ENCODE peak calls at places on chromosomes 11 and 22, in five cellular contexts. O is stomach, I is adrenal gland, K is cardiac muscle cell, S is mammary epithelial cell. X is an unnamed sample.

GRCh38 chr11:106281455-106282173 is 204.2 kb downstream of the AASDHPPT start:
- DNase-seq in O (no peak), I (no peak), K (no peak), S (peak; percentile 86), X (peak; percentile 51)

GRCh38 chr11:14713518-14714244 is 70.1 kb downstream of the PDE3B start:
- DNase-seq in O (no peak), I (no peak), K (no peak), S (no peak), X (no peak)

GRCh38 chr11:100923555-100923954 is 206.1 kb downstream of the PGR start:
- DNase-seq in O (no peak), I (no peak), K (no peak), S (no peak), X (peak; percentile 65)

GRCh38 chr11:64900774-64901173 is 16.2 kb downstream of the ATG2A start:
- DNase-seq in O (no peak), I (no peak), K (no peak), S (no peak), X (no peak)

GRCh38 chr11:125773516-125773915 is 5.1 kb downstream of the PATE2 start:
- DNase-seq in O (no peak), I (no peak), K (no peak), S (no peak), X (peak; percentile 76)

GRCh38 chr11:38060930-38061329 is 1462.9 kb upstream of the RAG2 start:
- DNase-seq in O (no peak), I (no peak), K (no peak), S (peak; percentile 30), X (no peak)

GRCh38 chr11:6388747-6389146 is 1.5 kb upstream of the SMPD1 start:
- DNase-seq in O (no peak), I (no peak), K (no peak), S (no peak), X (no peak)

GRCh38 chr11:11163256-11163655 is 189.8 kb downstream of the CSNK2A3 start:
- DNase-seq in O (no peak), I (no peak), K (no peak), S (no peak), X (no peak)

GRCh38 chr11:37571248-37571647 is 973.2 kb upstream of the RAG2 start:
- DNase-seq in O (no peak), I (no peak), K (no peak), S (peak; percentile 77), X (peak; percentile 40)

GRCh38 chr22:33110562-33111163 is 52.5 kb upstream of the SYN3 start:
- DNase-seq in O (no peak), I (peak; percentile 53), K (no peak), S (peak; percentile 14), X (no peak)

GRCh38 chr22:31238057-31238456 is 26.0 kb downstream of the LIMK2 start:
- DNase-seq in O (no peak), I (no peak), K (no peak), S (no peak), X (no peak)

GRCh38 chr11:69588270-69588669 is 52.7 kb upstream of the CCND1 start:
- DNase-seq in O (no peak), I (no peak), K (no peak), S (peak; percentile 83), X (peak; percentile 71)

GRCh38 chr11:100719809-100720221 is 32.7 kb downstream of the ARHGAP42 start:
- DNase-seq in O (peak; percentile 66), I (peak; percentile 66), K (no peak), S (peak; percentile 79), X (peak; percentile 91)

GRCh38 chr11:35030716-35031213 is 108.2 kb upstream of the CD44 start:
- DNase-seq in O (no peak), I (peak; percentile 89), K (no peak), S (peak; percentile 97), X (peak; percentile 96)

GRCh38 chr22:25898707-25899365 is 156.8 kb downstream of the MYO18B start:
- DNase-seq in O (no peak), I (no peak), K (peak; percentile 26), S (no peak), X (no peak)

GRCh38 chr22:43273902-43274484 is 69.2 kb downstream of the SCUBE1 start:
- DNase-seq in O (peak; percentile 47), I (peak; percentile 69), K (peak; percentile 75), S (peak; percentile 41), X (peak; percentile 33)

GRCh38 chr11:61075891-61076290 is 26.4 kb upstream of the CD5 start:
- DNase-seq in O (peak; percentile 71), I (no peak), K (peak; percentile 41), S (peak; percentile 17), X (peak; percentile 70)

GRCh38 chr11:3130269-3131071 is 34.6 kb downstream of the OSBPL5 start:
- DNase-seq in O (no peak), I (no peak), K (no peak), S (peak; percentile 91), X (no peak)

GRCh38 chr11:57675176-57675941 is 7.4 kb downstream of the ZDHHC5 start:
- DNase-seq in O (no peak), I (no peak), K (no peak), S (no peak), X (no peak)

GRCh38 chr22:50319503-50319951 is 7.3 kb downstream of the DENND6B start:
- DNase-seq in O (no peak), I (no peak), K (no peak), S (no peak), X (no peak)

GRCh38 chr22:50317674-50318073 is 9.1 kb downstream of the DENND6B start:
- DNase-seq in O (no peak), I (no peak), K (no peak), S (no peak), X (no peak)

GRCh38 chr22:50318356-50318697 is 8.5 kb downstream of the DENND6B start:
- DNase-seq in O (no peak), I (no peak), K (no peak), S (no peak), X (no peak)

GRCh38 chr22:50320116-50320515 is 6.7 kb downstream of the DENND6B start:
- DNase-seq in O (no peak), I (no peak), K (no peak), S (no peak), X (no peak)

GRCh38 chr22:50318698-50319411 is 8.0 kb downstream of the DENND6B start:
- DNase-seq in O (no peak), I (no peak), K (no peak), S (no peak), X (no peak)
- H3K4me1 ChIP-seq in O (peaks cover 4% of the 10 kb centered on the region), I (peaks cover 8% of the 10 kb centered on the region), K (peaks cover 10% of the 10 kb centered on the region), S (no peaks in the 10 kb centered on the region), X (no peaks in the 10 kb centered on the region)

GRCh38 chr22:45974498-45974897 is 2.5 kb downstream of the WNT7B start:
- DNase-seq in O (no peak), I (no peak), K (no peak), S (no peak), X (no peak)

GRCh38 chr22:45971389-45972028 is 5.5 kb downstream of the WNT7B start:
- DNase-seq in O (no peak), I (no peak), K (no peak), S (no peak), X (no peak)

GRCh38 chr22:45972091-45972867 is 4.7 kb downstream of the WNT7B start:
- DNase-seq in O (no peak), I (no peak), K (peak; percentile 21), S (no peak), X (no peak)

GRCh38 chr22:45970709-45971388 is 6.1 kb downstream of the WNT7B start:
- DNase-seq in O (no peak), I (no peak), K (no peak), S (no peak), X (peak; percentile 44)

DNA sequence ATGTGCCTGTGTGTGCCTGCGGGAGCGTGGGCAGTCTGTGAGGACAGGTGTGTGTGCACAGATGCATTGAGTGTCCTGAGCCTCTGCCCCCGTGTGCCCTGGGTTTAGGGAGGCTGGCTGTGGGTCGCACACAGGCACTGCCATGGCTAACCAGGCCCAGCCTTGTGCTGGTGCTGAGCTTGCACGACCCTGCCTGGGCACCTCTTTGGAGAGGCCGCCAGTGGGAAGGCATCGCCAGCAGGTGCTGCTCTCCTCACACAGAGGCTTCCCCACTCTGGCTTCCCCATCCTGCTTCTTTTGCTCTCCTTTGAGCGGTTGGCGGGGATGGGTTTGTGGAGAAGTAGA is 4.1 kb downstream of the WNT7B start:
- DNase-seq in O (no peak), I (no peak), K (no peak), S (no peak), X (no peak)
- H3K4me1 ChIP-seq in O (peaks cover 43% of the 10 kb centered on the region), I (peaks cover 12% of the 10 kb centered on the region), K (peaks cover 9% of the 10 kb centered on the region), S (peaks cover 47% of the 10 kb centered on the region), X (peaks cover 12% of the 10 kb centered on the region)

GRCh38 chr22:17948101-17948500 is 76.3 kb downstream of the MICAL3 start:
- DNase-seq in O (peak; percentile 17), I (no peak), K (no peak), S (no peak), X (no peak)

GRCh38 chr22:17953147-17953546 is 71.2 kb downstream of the MICAL3 start:
- DNase-seq in O (no peak), I (no peak), K (no peak), S (no peak), X (no peak)

GRCh38 chr22:17952273-17952801 is 72.0 kb downstream of the MICAL3 start:
- DNase-seq in O (no peak), I (no peak), K (no peak), S (no peak), X (no peak)

GRCh38 chr22:17951315-17951714 is 73.0 kb downstream of the MICAL3 start:
- DNase-seq in O (no peak), I (no peak), K (peak; percentile 63), S (no peak), X (no peak)

GRCh38 chr22:17949926-17950473 is 74.4 kb downstream of the MICAL3 start:
- DNase-seq in O (no peak), I (no peak), K (no peak), S (no peak), X (no peak)
- H3K4me1 ChIP-seq in O (peaks cover 16% of the 10 kb centered on the region), I (peaks cover 37% of the 10 kb centered on the region), K (peaks cover 44% of the 10 kb centered on the region), S (peaks cover 29% of the 10 kb centered on the region), X (peaks cover 4% of the 10 kb centered on the region)

GRCh38 chr11:1486054-1486825 is at the start of gene MOB2:
- DNase-seq in O (peak; percentile 83), I (peak; percentile 49), K (peak; percentile 83), S (no peak), X (peak; percentile 17)

GRCh38 chr11:1488575-1489180 is 2.1 kb upstream of the MOB2 start:
- DNase-seq in O (no peak), I (peak; percentile 12), K (no peak), S (no peak), X (no peak)

GRCh38 chr11:1487851-1488574 is 1.4 kb upstream of the MOB2 start:
- DNase-seq in O (peak; percentile 36), I (peak; percentile 5), K (no peak), S (no peak), X (no peak)

GRCh38 chr11:1485504-1485885 is 1.1 kb downstream of the MOB2 start:
- DNase-seq in O (no peak), I (no peak), K (no peak), S (no peak), X (no peak)

DNA sequence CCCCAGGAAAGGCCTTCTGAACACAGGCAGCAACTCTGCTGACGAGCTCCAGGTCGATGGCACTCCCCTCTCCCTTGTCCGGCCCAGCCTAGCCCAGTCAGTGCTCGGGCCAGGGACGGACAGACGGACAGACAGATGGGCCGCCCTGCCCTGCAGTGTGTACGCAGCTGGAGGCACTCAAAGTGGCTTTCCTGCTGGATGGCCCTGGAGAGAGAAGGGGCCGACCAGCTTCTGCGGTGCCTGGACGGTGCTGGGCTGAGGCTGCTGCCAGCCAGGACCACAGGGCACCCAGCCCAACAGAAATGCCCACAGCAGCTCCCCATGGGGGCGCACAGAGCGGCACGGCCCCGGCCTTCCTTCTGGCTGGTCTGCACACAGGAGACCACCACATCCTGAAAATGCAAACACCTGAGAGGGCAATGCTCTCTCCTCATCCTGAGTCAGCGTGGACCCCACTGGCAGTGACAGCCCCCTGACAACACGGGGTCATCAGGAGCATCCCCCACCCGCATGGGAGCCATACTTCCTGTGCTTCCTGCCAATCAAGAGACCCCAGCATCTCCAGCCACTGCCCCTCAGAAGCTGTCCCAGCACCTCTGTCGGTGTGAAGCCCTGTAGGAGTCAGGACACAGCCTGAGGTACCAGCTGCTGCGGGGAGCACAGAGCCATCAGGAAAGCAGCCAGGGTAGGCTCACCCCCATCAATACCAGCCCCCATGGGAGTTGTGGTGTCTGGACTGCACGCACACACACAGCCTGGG is 692 bp upstream of the MOB2 start:
- DNase-seq in O (no peak), I (peak; percentile 52), K (no peak), S (no peak), X (no peak)
- H3K4me1 ChIP-seq in O (peaks cover 70% of the 10 kb centered on the region), I (peaks cover 41% of the 10 kb centered on the region), K (peaks cover 26% of the 10 kb centered on the region), S (peaks cover 4% of the 10 kb centered on the region), X (no peaks in the 10 kb centered on the region)